ENCODE peak calls at places on chromosome 1, in eight cellular contexts. R is esophagus muscularis mucosa, M is gastrocnemius medialis, C is sigmoid colon, S is A549, G is suprapubic skin, P is heart left ventricle, H is transverse colon. O is an unnamed sample.

GRCh38 chr1:39102537-39103320 is 76.6 kb downstream of the NDUFS5 start:
- DNase-seq in R (no peak), M (peak), C (no peak), S (peak), G (no peak), P (peak), H (peak), O (no peak)

GRCh38 chr1:36486436-36487335 is 4.0 kb upstream of the CSF3R start:
- DNase-seq in R (no peak), M (peak), C (peak), S (peak), G (no peak), P (peak), H (peak), O (no peak)

GRCh38 chr1:6075747-6076146 is 30.1 kb downstream of the KCNAB2 start:
- DNase-seq in R (no peak), M (no peak), C (no peak), S (peak), G (no peak), P (no peak), H (no peak), O (no peak)

GRCh38 chr1:118186026-118186425 is 998 bp upstream of the SPAG17 start:
- DNase-seq in R (no peak), M (no peak), C (no peak), S (no peak), G (no peak), P (no peak), H (no peak), O (no peak)

GRCh38 chr1:173148971-173149370 is 58.2 kb downstream of the TNFSF4 start:
- DNase-seq in R (no peak), M (no peak), C (no peak), S (no peak), G (no peak), P (no peak), H (no peak), O (no peak)

GRCh38 chr1:66747500-66747899 is 4.8 kb upstream of the DYNLT5 start:
- DNase-seq in R (no peak), M (no peak), C (no peak), S (no peak), G (no peak), P (no peak), H (no peak), O (no peak)

GRCh38 chr1:199157494-199157893 is 518.7 kb downstream of the PTPRC start:
- DNase-seq in R (no peak), M (no peak), C (no peak), S (no peak), G (no peak), P (no peak), H (no peak), O (no peak)

GRCh38 chr1:161083743-161084084 is 5.6 kb downstream of the NECTIN4 start:
- DNase-seq in R (no peak), M (no peak), C (no peak), S (no peak), G (no peak), P (no peak), H (no peak), O (no peak)

GRCh38 chr1:176957603-176958002 is 206.9 kb downstream of the ASTN1 start:
- DNase-seq in R (no peak), M (no peak), C (no peak), S (no peak), G (no peak), P (no peak), H (no peak), O (no peak)

GRCh38 chr1:191498318-191498717 is 659.9 kb upstream of the RGS18 start:
- DNase-seq in R (no peak), M (no peak), C (no peak), S (no peak), G (no peak), P (no peak), H (no peak), O (no peak)

GRCh38 chr1:58929667-58930325 is 145.9 kb upstream of the JUN start:
- DNase-seq in R (peak), M (no peak), C (no peak), S (peak), G (no peak), P (no peak), H (peak), O (no peak)

GRCh38 chr1:209248649-209249279 is 334.8 kb upstream of the CAMK1G start:
- DNase-seq in R (peak), M (no peak), C (no peak), S (peak), G (no peak), P (peak), H (peak), O (peak)

GRCh38 chr1:22044690-22045420 is 7.7 kb upstream of the CDC42 start:
- DNase-seq in R (no peak), M (no peak), C (no peak), S (no peak), G (no peak), P (no peak), H (no peak), O (no peak)

GRCh38 chr1:181033799-181034391 is at the start of gene MR1:
- DNase-seq in R (peak), M (no peak), C (no peak), S (peak), G (no peak), P (no peak), H (no peak), O (peak)

GRCh38 chr1:198880818-198881597 is 242.2 kb downstream of the PTPRC start:
- DNase-seq in R (no peak), M (no peak), C (no peak), S (peak), G (no peak), P (no peak), H (no peak), O (no peak)

GRCh38 chr1:183101841-183102276 is 78.6 kb downstream of the LAMC1 start:
- DNase-seq in R (no peak), M (no peak), C (no peak), S (no peak), G (no peak), P (no peak), H (no peak), O (no peak)

GRCh38 chr1:206709322-206709721 is 24.6 kb downstream of the MAPKAPK2 start:
- DNase-seq in R (no peak), M (no peak), C (no peak), S (peak), G (no peak), P (no peak), H (no peak), O (no peak)

GRCh38 chr1:3021801-3022401 is 634 bp downstream of the ACTRT2 start:
- DNase-seq in R (no peak), M (no peak), C (peak), S (no peak), G (no peak), P (no peak), H (peak), O (no peak)

GRCh38 chr1:14875781-14876564 is 277.5 kb downstream of the KAZN start:
- DNase-seq in R (no peak), M (no peak), C (no peak), S (no peak), G (no peak), P (no peak), H (no peak), O (no peak)

GRCh38 chr1:97832490-97832889 is 88.3 kb downstream of the DPYD start:
- DNase-seq in R (no peak), M (no peak), C (no peak), S (no peak), G (no peak), P (peak), H (no peak), O (no peak)

GRCh38 chr1:16253332-16253922 is 16.4 kb upstream of the CPLANE2 start:
- DNase-seq in R (no peak), M (no peak), C (no peak), S (no peak), G (no peak), P (no peak), H (no peak), O (no peak)

GRCh38 chr1:162298266-162298665 is 78.4 kb downstream of the SPATA46 start:
- DNase-seq in R (no peak), M (no peak), C (no peak), S (no peak), G (no peak), P (no peak), H (no peak), O (no peak)

GRCh38 chr1:208209286-208209685 is 34.9 kb downstream of the PLXNA2 start:
- DNase-seq in R (no peak), M (no peak), C (no peak), S (no peak), G (no peak), P (no peak), H (no peak), O (no peak)

GRCh38 chr1:201562257-201562656 is 23.3 kb downstream of the NAV1 start:
- DNase-seq in R (no peak), M (no peak), C (peak), S (peak), G (peak), P (no peak), H (no peak), O (no peak)

GRCh38 chr1:223731076-223731770 is 18.9 kb downstream of the CAPN2 start:
- DNase-seq in R (no peak), M (peak), C (peak), S (no peak), G (no peak), P (peak), H (peak), O (peak)

GRCh38 chr1:150889650-150890416 is 2.9 kb downstream of the CTXND2 start:
- DNase-seq in R (no peak), M (no peak), C (no peak), S (no peak), G (no peak), P (no peak), H (no peak), O (no peak)

GRCh38 chr1:44012411-44012810 is 18.9 kb downstream of the SLC6A9 start:
- DNase-seq in R (no peak), M (no peak), C (no peak), S (no peak), G (no peak), P (no peak), H (peak), O (no peak)
- H3K27ac ChIP-seq in R (no peak), M (no peak), C (no peak), S (no peak), G (no peak), P (no peak), H (no peak), O (no peak)

DNA sequence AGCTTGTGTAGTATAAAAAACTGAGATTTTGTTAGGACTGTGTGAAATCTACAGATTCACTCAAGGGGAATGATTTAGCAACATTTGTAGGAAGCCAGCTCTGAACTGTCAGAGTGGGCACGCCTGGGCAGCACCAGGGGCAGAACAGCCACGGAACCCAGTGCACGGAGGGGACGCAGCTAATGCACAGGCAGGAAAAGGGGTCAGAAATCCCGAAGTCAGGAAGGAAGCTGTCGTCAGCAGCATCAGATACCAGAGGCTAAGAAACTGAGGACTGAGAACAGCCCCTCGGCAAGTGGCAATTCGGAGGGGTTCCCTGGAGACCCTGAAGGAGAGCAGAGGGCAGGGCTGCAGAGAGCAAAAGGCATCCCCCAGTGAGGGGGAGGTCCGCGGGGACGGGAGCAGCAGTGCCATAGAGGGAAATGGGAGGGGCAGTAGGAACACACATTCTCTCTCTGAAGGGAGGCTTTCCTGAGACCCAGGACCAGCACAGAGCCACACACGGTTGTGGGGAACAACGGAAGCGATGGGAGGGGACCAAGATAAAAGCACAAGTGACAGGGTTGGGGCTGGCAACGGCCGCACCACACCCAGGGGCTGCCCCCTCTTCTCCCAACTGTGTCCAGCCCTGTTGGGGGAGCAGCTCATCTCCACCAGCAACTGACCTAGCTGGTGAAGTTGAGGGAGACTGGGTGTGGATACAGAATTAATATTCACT is 12.7 kb downstream of the UBE2J2 start:
- DNase-seq in R (no peak), M (no peak), C (no peak), S (no peak), G (no peak), P (no peak), H (no peak), O (no peak)
- TF ChIP-seq POLR2A in R (no peak), M (no peak), C (no peak), S (no peak), G (no peak), P (no peak), H (no peak), O (no peak)

DNA sequence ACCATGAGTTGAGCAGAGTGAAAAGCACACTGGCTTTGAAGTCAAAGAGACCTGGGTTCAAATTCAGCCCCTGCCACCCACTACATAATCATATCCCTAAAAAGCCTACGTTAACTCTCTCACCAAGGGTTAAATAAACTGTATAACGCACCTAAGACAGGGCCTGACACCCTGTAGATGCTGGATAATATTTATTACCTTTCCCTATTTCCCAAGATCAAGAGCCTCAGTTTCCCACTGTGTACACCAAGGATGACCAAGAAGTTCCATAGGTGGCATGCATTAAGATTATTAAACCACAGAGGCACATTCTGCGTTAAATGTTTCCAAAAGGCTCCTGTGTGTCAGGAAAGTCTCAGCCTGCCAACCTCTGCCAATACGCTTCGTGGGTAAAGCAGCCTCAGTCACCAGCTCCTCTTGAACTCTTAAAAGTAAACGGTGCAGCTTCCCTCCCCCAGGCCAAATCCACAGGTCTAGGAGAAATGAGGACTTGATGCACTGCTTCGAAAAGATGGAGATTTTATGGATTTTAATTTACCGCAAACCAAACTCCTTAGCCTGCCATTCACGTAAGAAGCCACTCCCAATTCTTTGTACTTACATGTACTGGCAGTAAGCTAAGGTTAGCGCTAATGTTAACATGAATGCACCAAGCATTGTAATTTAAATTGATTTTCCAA is 2.7 kb downstream of the USP24 start:
- DNase-seq in R (no peak), M (no peak), C (no peak), S (no peak), G (no peak), P (no peak), H (no peak), O (no peak)
- H3K27ac ChIP-seq in R (peak), M (peak), C (peak), S (no peak), G (peak), P (peak), H (peak), O (no peak)

GRCh38 chr1:25820247-25821111 is 725 bp downstream of the MTFR1L start:
- DNase-seq in R (no peak), M (peak), C (peak), S (peak), G (no peak), P (no peak), H (peak), O (no peak)
- TF ChIP-seq POLR2A in R (no peak), M (peak), C (no peak), S (no peak), G (no peak), P (no peak), H (peak), O (no peak)